ENCODE peak calls at places on chromosomes 13 and 19, in five cellular contexts. L, X, Q, N and Y are unnamed samples.

GRCh38 chr19:56071151-56071550 is 49.9 kb downstream of the ZNF787 start:
- DNase-seq in L (peak; percentile 59), X (no peak), Q (peak; percentile 30), N (no peak), Y (no peak)

GRCh38 chr19:48645652-48646191 is at the start of gene CA11:
- DNase-seq in L (peak; percentile 4), X (no peak), Q (peak; percentile 70), N (no peak), Y (no peak)

GRCh38 chr19:2574478-2574931 is 98.6 kb downstream of the GADD45B start:
- DNase-seq in L (no peak), X (peak; percentile 15), Q (no peak), N (no peak), Y (no peak)

GRCh38 chr19:42121666-42122069 is 10.6 kb downstream of the POU2F2 start:
- DNase-seq in L (peak; percentile 71), X (no peak), Q (no peak), N (peak; percentile 34), Y (peak; percentile 61)

GRCh38 chr13:64675256-64675892 is 2554.8 kb downstream of the PCDH9 start:
- DNase-seq in L (peak; percentile 76), X (no peak), Q (no peak), N (peak; percentile 36), Y (no peak)

GRCh38 chr19:45117167-45117594 is 24.2 kb downstream of the PPP1R37 start:
- DNase-seq in L (no peak), X (no peak), Q (peak; percentile 63), N (no peak), Y (no peak)

GRCh38 chr13:114128624-114129522 is 3.5 kb downstream of the RASA3 start:
- DNase-seq in L (peak; percentile 77), X (peak; percentile 50), Q (no peak), N (no peak), Y (peak; percentile 87)

GRCh38 chr19:3466630-3467029 is 13.7 kb downstream of the SMIM24 start:
- DNase-seq in L (no peak), X (no peak), Q (no peak), N (no peak), Y (no peak)

GRCh38 chr13:112877976-112878955 is 90.7 kb upstream of the MCF2L start:
- DNase-seq in L (no peak), X (no peak), Q (no peak), N (no peak), Y (peak; percentile 36)

GRCh38 chr19:28737021-28737525 is 475.9 kb downstream of the UQCRFS1 start:
- DNase-seq in L (peak; percentile 35), X (no peak), Q (peak; percentile 35), N (no peak), Y (no peak)

GRCh38 chr19:16435999-16436650 is 35.6 kb downstream of the EPS15L1 start:
- DNase-seq in L (no peak), X (no peak), Q (no peak), N (no peak), Y (no peak)

GRCh38 chr13:64130600-64130999 is 2715.0 kb upstream of the PCDH20 start:
- DNase-seq in L (no peak), X (no peak), Q (no peak), N (no peak), Y (peak; percentile 50)

GRCh38 chr13:99417821-99418662 is 83.2 kb upstream of the TM9SF2 start:
- DNase-seq in L (no peak), X (no peak), Q (no peak), N (no peak), Y (no peak)

GRCh38 chr19:49559928-49560327 is 20.4 kb downstream of the NOSIP start:
- DNase-seq in L (no peak), X (no peak), Q (no peak), N (no peak), Y (no peak)

GRCh38 chr13:111893071-111893606 is 173.8 kb upstream of the SOX1 start:
- DNase-seq in L (no peak), X (no peak), Q (peak; percentile 93), N (no peak), Y (no peak)

GRCh38 chr13:97627566-97627965 is 193.6 kb downstream of the RAP2A start:
- DNase-seq in L (peak; percentile 61), X (no peak), Q (peak; percentile 20), N (peak; percentile 66), Y (peak; percentile 79)

GRCh38 chr19:4062576-4063368 is 3.9 kb downstream of the ZBTB7A start:
- DNase-seq in L (no peak), X (no peak), Q (no peak), N (no peak), Y (peak; percentile 31)

GRCh38 chr19:30525383-30525782 is 153.2 kb downstream of the ZNF536 start:
- DNase-seq in L (no peak), X (no peak), Q (no peak), N (no peak), Y (no peak)

GRCh38 chr13:80341771-80342271 is 895 bp upstream of the SPRY2 start:
- DNase-seq in L (peak; percentile 41), X (peak; percentile 44), Q (peak; percentile 89), N (peak; percentile 26), Y (peak; percentile 61)

GRCh38 chr13:44618326-44618725 is 42.2 kb upstream of the TSC22D1 start:
- DNase-seq in L (no peak), X (no peak), Q (no peak), N (no peak), Y (no peak)

GRCh38 chr13:42760949-42761348 is 20.4 kb upstream of the FAM216B start:
- DNase-seq in L (no peak), X (no peak), Q (no peak), N (no peak), Y (no peak)

GRCh38 chr19:30692517-30692870 is 320.3 kb downstream of the ZNF536 start:
- DNase-seq in L (no peak), X (no peak), Q (peak; percentile 18), N (no peak), Y (no peak)

GRCh38 chr13:59865398-59865797 is 298.3 kb downstream of the DIAPH3 start:
- DNase-seq in L (peak; percentile 61), X (no peak), Q (no peak), N (no peak), Y (no peak)

GRCh38 chr19:40804783-40805242 is 5.8 kb downstream of the EGLN2 start:
- DNase-seq in L (no peak), X (no peak), Q (no peak), N (no peak), Y (no peak)

GRCh38 chr13:31965361-31966066 is 66.1 kb upstream of the FRY start:
- DNase-seq in L (no peak), X (no peak), Q (no peak), N (no peak), Y (no peak)

GRCh38 chr19:18991468-18991867 is 41.8 kb downstream of the SUGP2 start:
- DNase-seq in L (no peak), X (no peak), Q (no peak), N (no peak), Y (no peak)

GRCh38 chr13:112032186-112032835 is 34.6 kb upstream of the SOX1 start:
- DNase-seq in L (peak; percentile 7), X (no peak), Q (no peak), N (no peak), Y (no peak)

DNA sequence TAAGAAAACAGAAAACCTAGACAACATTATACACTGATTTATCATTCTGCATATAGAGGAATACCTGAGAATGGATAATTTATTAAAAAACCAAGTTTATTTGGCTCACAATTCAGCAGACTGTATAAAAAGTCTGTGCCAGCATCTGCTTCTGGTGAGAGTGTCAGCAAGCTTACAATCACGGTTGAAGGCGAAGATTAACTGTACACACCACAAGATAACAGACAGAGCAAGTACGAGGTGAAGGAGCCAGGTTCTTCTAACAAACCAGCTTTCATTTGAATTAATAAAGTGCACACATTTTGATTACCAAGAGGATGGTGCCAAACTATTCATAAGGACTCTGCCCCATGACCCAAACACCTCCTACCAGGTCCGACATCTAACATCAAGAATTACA is 28.8 kb downstream of the ZNF91 start:
- DNase-seq in L (no peak), X (no peak), Q (no peak), N (no peak), Y (no peak)
- H3K9me3 ChIP-seq in L (peaks cover 54% of the 10 kb centered on the region), X (peaks cover 37% of the 10 kb centered on the region), Q (peaks cover 71% of the 10 kb centered on the region), N (peaks cover 80% of the 10 kb centered on the region), Y (peaks cover 83% of the 10 kb centered on the region)

DNA sequence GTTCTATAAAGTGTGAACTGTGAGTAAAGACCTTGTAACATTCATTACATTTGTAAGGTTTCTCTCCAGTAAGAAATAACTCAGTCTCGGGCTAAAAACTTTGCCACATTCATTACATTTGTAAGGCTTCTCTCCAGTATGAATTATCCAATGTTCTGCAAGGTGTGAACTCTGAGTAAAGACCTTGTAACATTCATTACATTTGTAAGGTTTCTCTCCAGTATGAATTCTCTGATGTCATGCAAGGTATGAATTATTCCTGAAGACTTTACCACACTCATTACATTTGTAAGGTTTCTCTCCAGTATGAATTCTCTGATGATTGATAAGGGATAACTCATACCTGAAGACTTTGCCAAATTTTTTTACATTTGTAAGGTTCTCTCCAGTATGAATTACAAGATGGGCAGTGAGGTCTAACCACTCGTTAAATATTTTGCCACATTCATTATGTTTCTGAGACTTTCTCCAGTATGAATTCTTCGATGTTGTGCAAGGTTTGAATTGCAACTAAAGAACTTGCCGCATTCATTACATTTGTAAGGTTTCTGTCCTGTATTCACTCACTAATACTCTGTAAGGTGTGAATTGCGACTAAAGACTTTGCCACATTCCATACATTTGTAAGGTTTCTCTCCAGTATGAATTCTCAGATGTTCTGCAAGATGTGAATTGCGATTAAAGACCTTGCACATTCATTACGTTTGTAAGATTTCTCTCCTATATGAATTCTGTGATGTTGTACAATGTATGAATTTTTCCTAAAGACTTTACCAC is 21.2 kb downstream of the ZNF578 start:
- DNase-seq in L (no peak), X (no peak), Q (no peak), N (no peak), Y (no peak)
- H3K9me3 ChIP-seq in L (peaks cover 88% of the 10 kb centered on the region), X (peaks cover 61% of the 10 kb centered on the region), Q (peaks cover 55% of the 10 kb centered on the region), N (peaks cover 53% of the 10 kb centered on the region), Y (peaks cover 98% of the 10 kb centered on the region)

GRCh38 chr19:58128041-58128685 is 22.4 kb downstream of the ZNF329 start:
- DNase-seq in L (peak; percentile 7), X (no peak), Q (no peak), N (no peak), Y (no peak)
- H3K9me3 ChIP-seq in L (peaks cover 79% of the 10 kb centered on the region), X (peaks cover 82% of the 10 kb centered on the region), Q (peaks cover 58% of the 10 kb centered on the region), N (peaks cover 96% of the 10 kb centered on the region), Y (peaks cover 94% of the 10 kb centered on the region)

GRCh38 chr19:51698296-51698695 is 5.2 kb downstream of the SPACA6 start:
- DNase-seq in L (no peak), X (no peak), Q (no peak), N (no peak), Y (no peak)
- H3K9me3 ChIP-seq in L (no peaks in the 10 kb centered on the region), X (no peaks in the 10 kb centered on the region), Q (no peaks in the 10 kb centered on the region), N (no peaks in the 10 kb centered on the region), Y (no peaks in the 10 kb centered on the region)

DNA sequence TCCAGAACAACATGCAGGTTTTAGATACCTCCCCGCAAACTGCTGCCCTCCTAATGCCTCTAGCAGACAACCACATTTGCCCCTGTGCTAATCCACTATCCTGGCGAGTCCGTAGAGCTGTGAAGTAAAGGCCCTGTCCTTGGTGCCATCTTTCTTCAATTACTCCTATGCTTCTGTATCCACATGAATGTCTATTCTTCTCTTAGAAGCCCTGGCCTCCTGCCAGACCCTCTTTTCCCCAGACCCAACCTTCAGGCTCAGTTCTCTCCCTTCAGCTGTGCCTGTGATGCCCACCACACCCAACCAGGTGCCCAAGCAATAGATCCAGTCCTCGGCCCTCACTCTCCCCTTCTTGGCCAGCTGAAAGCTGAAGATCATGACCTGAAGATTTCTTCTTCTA is 31.1 kb upstream of the ZNF599 start:
- DNase-seq in L (no peak), X (no peak), Q (no peak), N (no peak), Y (no peak)
- H3K9me3 ChIP-seq in L (no peaks in the 10 kb centered on the region), X (no peaks in the 10 kb centered on the region), Q (no peaks in the 10 kb centered on the region), N (no peaks in the 10 kb centered on the region), Y (peaks cover 11% of the 10 kb centered on the region)

GRCh38 chr19:11995174-11995573 is 30.3 kb downstream of the ZNF763 start:
- DNase-seq in L (no peak), X (no peak), Q (no peak), N (no peak), Y (no peak)
- H3K9me3 ChIP-seq in L (peaks cover 5% of the 10 kb centered on the region), X (no peaks in the 10 kb centered on the region), Q (no peaks in the 10 kb centered on the region), N (no peaks in the 10 kb centered on the region), Y (no peaks in the 10 kb centered on the region)